ENCODE peak calls at places on chromosomes 7 and 10, in ten cellular contexts. N, H, Z, I, Y, S, K, W, G and R are unnamed samples.
A peak's percentile ranks its signal among the peaks of the same experiment; 100 is the strongest.

GRCh38 chr7:21108182-21108581 is 319.7 kb upstream of the SP4 start:
- DNase-seq in N (no peak), H (no peak), Z (no peak), I (no peak), Y (no peak), S (no peak), K (no peak), W (no peak), G (no peak), R (no peak)

GRCh38 chr10:3141361-3142005 is 31.1 kb downstream of the PITRM1 start:
- DNase-seq in N (no peak), H (peak; percentile 60), Z (no peak), I (no peak), Y (no peak), S (no peak), K (no peak), W (no peak), G (no peak), R (no peak)

GRCh38 chr10:70378122-70378521 is 4.3 kb downstream of the LRRC20 start:
- DNase-seq in N (no peak), H (peak; percentile 81), Z (no peak), I (peak; percentile 95), Y (no peak), S (no peak), K (peak; percentile 48), W (no peak), G (no peak), R (no peak)

GRCh38 chr7:411677-412312 is 107.9 kb downstream of the PDGFA start:
- DNase-seq in N (no peak), H (peak; percentile 48), Z (peak; percentile 74), I (no peak), Y (no peak), S (no peak), K (no peak), W (peak; percentile 31), G (no peak), R (no peak)

GRCh38 chr7:138257459-138258193 is 181.4 kb downstream of the AKR1D1 start:
- DNase-seq in N (no peak), H (no peak), Z (no peak), I (no peak), Y (no peak), S (no peak), K (peak; percentile 91), W (no peak), G (peak; percentile 100), R (no peak)

GRCh38 chr10:114491933-114492332 is 87.6 kb upstream of the AFAP1L2 start:
- DNase-seq in N (no peak), H (no peak), Z (no peak), I (no peak), Y (no peak), S (no peak), K (no peak), W (no peak), G (no peak), R (no peak)

GRCh38 chr10:77328272-77328816 is 309.3 kb downstream of the KCNMA1 start:
- DNase-seq in N (no peak), H (no peak), Z (no peak), I (no peak), Y (peak; percentile 2), S (no peak), K (no peak), W (no peak), G (no peak), R (no peak)

GRCh38 chr7:32204361-32205018 is 134.3 kb upstream of the PDE1C start:
- DNase-seq in N (no peak), H (peak; percentile 75), Z (no peak), I (peak; percentile 85), Y (no peak), S (no peak), K (peak; percentile 77), W (peak; percentile 89), G (peak; percentile 20), R (peak; percentile 79)

GRCh38 chr10:98488669-98489430 is 42.1 kb upstream of the HPS1 start:
- DNase-seq in N (no peak), H (no peak), Z (no peak), I (peak; percentile 41), Y (no peak), S (no peak), K (no peak), W (no peak), G (peak; percentile 16), R (no peak)

GRCh38 chr7:118306771-118307170 is 82.3 kb downstream of the ANKRD7 start:
- DNase-seq in N (no peak), H (no peak), Z (no peak), I (no peak), Y (no peak), S (no peak), K (peak; percentile 43), W (no peak), G (no peak), R (no peak)

GRCh38 chr10:119740096-119740495 is 14.2 kb downstream of the INPP5F start:
- DNase-seq in N (no peak), H (no peak), Z (no peak), I (no peak), Y (no peak), S (no peak), K (no peak), W (no peak), G (no peak), R (no peak)

GRCh38 chr7:64602086-64602485 is 39.2 kb upstream of the ZNF680 start:
- DNase-seq in N (no peak), H (no peak), Z (no peak), I (no peak), Y (no peak), S (no peak), K (no peak), W (no peak), G (no peak), R (no peak)

GRCh38 chr10:94412439-94412838 is 10.1 kb downstream of the TBC1D12 start:
- DNase-seq in N (no peak), H (no peak), Z (no peak), I (no peak), Y (no peak), S (no peak), K (no peak), W (no peak), G (no peak), R (no peak)

GRCh38 chr10:121449457-121450045 is 148.7 kb downstream of the FGFR2 start:
- DNase-seq in N (no peak), H (no peak), Z (no peak), I (no peak), Y (no peak), S (no peak), K (no peak), W (no peak), G (no peak), R (no peak)

GRCh38 chr10:78973901-78974408 is 94.8 kb upstream of the ZMIZ1 start:
- DNase-seq in N (peak; percentile 25), H (peak; percentile 85), Z (no peak), I (no peak), Y (no peak), S (peak; percentile 41), K (peak; percentile 40), W (peak; percentile 76), G (no peak), R (peak; percentile 79)

GRCh38 chr7:42502022-42502421 is 265.0 kb upstream of the GLI3 start:
- DNase-seq in N (no peak), H (no peak), Z (no peak), I (peak; percentile 62), Y (no peak), S (no peak), K (peak; percentile 35), W (no peak), G (no peak), R (no peak)

GRCh38 chr7:29771081-29771832 is 35.1 kb upstream of the WIPF3 start:
- DNase-seq in N (no peak), H (no peak), Z (no peak), I (no peak), Y (no peak), S (no peak), K (no peak), W (no peak), G (no peak), R (no peak)

GRCh38 chr7:91826377-91826776 is 54.1 kb downstream of the MTERF1 start:
- DNase-seq in N (no peak), H (no peak), Z (no peak), I (peak; percentile 48), Y (no peak), S (no peak), K (no peak), W (no peak), G (no peak), R (no peak)

GRCh38 chr10:36096571-36096970 is 454.5 kb upstream of the FZD8 start:
- DNase-seq in N (no peak), H (no peak), Z (no peak), I (peak; percentile 47), Y (no peak), S (no peak), K (peak; percentile 25), W (no peak), G (no peak), R (no peak)

GRCh38 chr10:97188234-97188847 is 2.6 kb upstream of the SLIT1 start:
- DNase-seq in N (no peak), H (no peak), Z (no peak), I (no peak), Y (no peak), S (no peak), K (no peak), W (no peak), G (no peak), R (peak; percentile 56)

GRCh38 chr10:84423729-84424128 is 95.3 kb downstream of the CCSER2 start:
- DNase-seq in N (no peak), H (no peak), Z (no peak), I (no peak), Y (no peak), S (no peak), K (no peak), W (no peak), G (no peak), R (no peak)

GRCh38 chr10:69224862-69225657 is 4.9 kb downstream of the HKDC1 start:
- DNase-seq in N (no peak), H (no peak), Z (no peak), I (peak; percentile 66), Y (no peak), S (no peak), K (no peak), W (no peak), G (no peak), R (no peak)

GRCh38 chr10:119253433-119254174 is 46.2 kb downstream of the GRK5 start:
- DNase-seq in N (no peak), H (peak; percentile 92), Z (peak; percentile 69), I (peak; percentile 69), Y (peak; percentile 29), S (no peak), K (peak; percentile 96), W (no peak), G (no peak), R (no peak)

GRCh38 chr7:140079121-140079536 is 16.4 kb upstream of the PARP12 start:
- DNase-seq in N (no peak), H (no peak), Z (no peak), I (peak; percentile 46), Y (no peak), S (no peak), K (peak; percentile 33), W (no peak), G (no peak), R (no peak)

GRCh38 chr7:123748171-123748733 is 551 bp downstream of the WASL start:
- DNase-seq in N (peak; percentile 13), H (peak; percentile 76), Z (peak; percentile 75), I (peak; percentile 41), Y (no peak), S (peak; percentile 19), K (peak; percentile 18), W (no peak), G (no peak), R (no peak)

GRCh38 chr7:100679927-100680588 is 6.5 kb downstream of the GNB2 start:
- DNase-seq in N (no peak), H (peak; percentile 83), Z (no peak), I (no peak), Y (no peak), S (no peak), K (no peak), W (no peak), G (no peak), R (no peak)

GRCh38 chr7:6290345-6290744 is 17.9 kb upstream of the CYTH3 start:
- DNase-seq in N (no peak), H (no peak), Z (peak; percentile 50), I (peak; percentile 65), Y (no peak), S (no peak), K (no peak), W (no peak), G (no peak), R (no peak)

GRCh38 chr10:84076047-84076388 is 63.3 kb upstream of the GHITM start:
- DNase-seq in N (no peak), H (peak; percentile 74), Z (no peak), I (peak; percentile 32), Y (no peak), S (no peak), K (peak; percentile 28), W (no peak), G (no peak), R (no peak)